ENCODE peak calls at places on chromosome 18, in four cellular contexts. One of them, this sample, is unnamed.

GRCh38 chr18:6629635-6630140 is 99.8 kb upstream of the ARHGAP28 start:
- DNase-seq in IMR-90: peak
- DNase-seq in H9: no peak
- DNase-seq in H1: no peak
- DNase-seq in this sample: no peak

GRCh38 chr18:79458131-79458838 is 62.6 kb downstream of the NFATC1 start:
- DNase-seq in IMR-90: peak
- DNase-seq in H9: no peak
- DNase-seq in H1: no peak
- DNase-seq in this sample: peak

GRCh38 chr18:43563780-43564179 is 286.5 kb upstream of the SYT4 start:
- DNase-seq in IMR-90: peak
- DNase-seq in H9: peak
- DNase-seq in H1: no peak
- DNase-seq in this sample: peak

GRCh38 chr18:70221911-70222278 is 16.4 kb upstream of the RTTN start:
- DNase-seq in IMR-90: no peak
- DNase-seq in H9: no peak
- DNase-seq in H1: no peak
- DNase-seq in this sample: no peak

GRCh38 chr18:49910986-49911385 is 97.7 kb upstream of the ACAA2 start:
- DNase-seq in IMR-90: no peak
- DNase-seq in H9: no peak
- DNase-seq in H1: no peak
- DNase-seq in this sample: peak

GRCh38 chr18:79334496-79335233 is 61.1 kb upstream of the NFATC1 start:
- DNase-seq in IMR-90: no peak
- DNase-seq in H9: no peak
- DNase-seq in H1: no peak
- DNase-seq in this sample: no peak

GRCh38 chr18:54119524-54120019 is 104.9 kb downstream of the MBD2 start:
- DNase-seq in IMR-90: peak
- DNase-seq in H9: peak
- DNase-seq in H1: no peak
- DNase-seq in this sample: peak

GRCh38 chr18:76425299-76426101 is 69.5 kb downstream of the ZNF516 start:
- DNase-seq in IMR-90: peak
- DNase-seq in H9: no peak
- DNase-seq in H1: peak
- DNase-seq in this sample: peak

GRCh38 chr18:666177-666576 is 8.7 kb downstream of the TYMS start:
- DNase-seq in IMR-90: no peak
- DNase-seq in H9: peak
- DNase-seq in H1: no peak
- DNase-seq in this sample: peak

GRCh38 chr18:44841221-44841620 is 160.5 kb downstream of the SETBP1 start:
- DNase-seq in IMR-90: no peak
- DNase-seq in H9: no peak
- DNase-seq in H1: no peak
- DNase-seq in this sample: no peak

GRCh38 chr18:23528580-23529472 is 25.5 kb downstream of the RMC1 start:
- DNase-seq in IMR-90: peak
- DNase-seq in H9: no peak
- DNase-seq in H1: no peak
- DNase-seq in this sample: peak

GRCh38 chr18:13716916-13717315 is 9.4 kb downstream of the FAM210A start:
- DNase-seq in IMR-90: peak
- DNase-seq in H9: no peak
- DNase-seq in H1: no peak
- DNase-seq in this sample: no peak

GRCh38 chr18:3069671-3070433 is 56.9 kb upstream of the LPIN2 start:
- DNase-seq in IMR-90: no peak
- DNase-seq in H9: no peak
- DNase-seq in H1: no peak
- DNase-seq in this sample: no peak

GRCh38 chr18:36298113-36298701 is 694 bp downstream of the FHOD3 start:
- DNase-seq in IMR-90: no peak
- DNase-seq in H9: peak
- DNase-seq in H1: no peak
- DNase-seq in this sample: peak

GRCh38 chr18:72128649-72129048 is 415.5 kb downstream of the CBLN2 start:
- DNase-seq in IMR-90: no peak
- DNase-seq in H9: no peak
- DNase-seq in H1: no peak
- DNase-seq in this sample: no peak

GRCh38 chr18:24935008-24935407 is 417.0 kb downstream of the ZNF521 start:
- DNase-seq in IMR-90: no peak
- DNase-seq in H9: no peak
- DNase-seq in H1: no peak
- DNase-seq in this sample: no peak

GRCh38 chr18:48778344-48779011 is 172.3 kb downstream of the SMAD7 start:
- DNase-seq in IMR-90: no peak
- DNase-seq in H9: no peak
- DNase-seq in H1: no peak
- DNase-seq in this sample: no peak

GRCh38 chr18:66754335-66754734 is 150.4 kb upstream of the CDH19 start:
- DNase-seq in IMR-90: no peak
- DNase-seq in H9: no peak
- DNase-seq in H1: no peak
- DNase-seq in this sample: no peak

GRCh38 chr18:457120-457519 is 43.4 kb downstream of the COLEC12 start:
- DNase-seq in IMR-90: peak
- DNase-seq in H9: no peak
- DNase-seq in H1: no peak
- DNase-seq in this sample: peak

GRCh38 chr18:26267350-26267749 is 41.1 kb downstream of the TAF4B start:
- DNase-seq in IMR-90: no peak
- DNase-seq in H9: no peak
- DNase-seq in H1: no peak
- DNase-seq in this sample: no peak
- H3K56ac ChIP-seq in IMR-90: no peak
- H3K56ac ChIP-seq in H9: no peak
- H3K56ac ChIP-seq in H1: no peak
- H3K56ac ChIP-seq in this sample: no peak

GRCh38 chr18:32909798-32910561 is 137.2 kb upstream of the KLHL14 start:
- DNase-seq in IMR-90: no peak
- DNase-seq in H9: no peak
- DNase-seq in H1: no peak
- DNase-seq in this sample: no peak
- H3K56ac ChIP-seq in IMR-90: no peak
- H3K56ac ChIP-seq in H9: no peak
- H3K56ac ChIP-seq in H1: no peak
- H3K56ac ChIP-seq in this sample: no peak

GRCh38 chr18:26989842-26990241 is 124.3 kb upstream of the AQP4 start:
- DNase-seq in IMR-90: no peak
- DNase-seq in H9: no peak
- DNase-seq in H1: no peak
- DNase-seq in this sample: no peak
- H3K56ac ChIP-seq in IMR-90: no peak
- H3K56ac ChIP-seq in H9: no peak
- H3K56ac ChIP-seq in H1: no peak
- H3K56ac ChIP-seq in this sample: no peak

DNA sequence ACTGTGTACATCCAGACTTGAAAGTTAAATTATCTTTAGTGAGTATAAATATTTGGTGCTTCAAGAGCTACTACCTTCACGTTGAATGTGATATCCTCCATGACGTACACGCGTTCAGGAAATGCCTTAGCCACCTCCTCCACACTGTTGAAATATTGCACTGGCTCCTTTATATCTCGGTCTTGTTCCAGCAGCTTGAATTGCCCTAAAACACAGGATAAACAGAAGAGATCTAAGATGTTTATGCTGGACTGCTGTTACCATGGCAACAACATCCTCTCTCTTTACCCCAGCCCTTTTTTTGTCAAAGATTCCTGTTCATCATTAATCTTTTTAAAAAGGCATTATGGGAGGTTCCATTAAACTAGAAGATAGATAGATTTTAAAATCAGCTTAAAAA is 120.3 kb downstream of the MEP1B start:
- DNase-seq in IMR-90: peak
- DNase-seq in H9: no peak
- DNase-seq in H1: no peak
- DNase-seq in this sample: peak
- H3K56ac ChIP-seq in IMR-90: no peak
- H3K56ac ChIP-seq in H9: no peak
- H3K56ac ChIP-seq in H1: no peak
- H3K56ac ChIP-seq in this sample: no peak

GRCh38 chr18:7723558-7723957 is 156.4 kb downstream of the PTPRM start:
- DNase-seq in IMR-90: no peak
- DNase-seq in H9: peak
- DNase-seq in H1: no peak
- DNase-seq in this sample: peak
- H3K56ac ChIP-seq in IMR-90: no peak
- H3K56ac ChIP-seq in H9: no peak
- H3K56ac ChIP-seq in H1: no peak
- H3K56ac ChIP-seq in this sample: peak

DNA sequence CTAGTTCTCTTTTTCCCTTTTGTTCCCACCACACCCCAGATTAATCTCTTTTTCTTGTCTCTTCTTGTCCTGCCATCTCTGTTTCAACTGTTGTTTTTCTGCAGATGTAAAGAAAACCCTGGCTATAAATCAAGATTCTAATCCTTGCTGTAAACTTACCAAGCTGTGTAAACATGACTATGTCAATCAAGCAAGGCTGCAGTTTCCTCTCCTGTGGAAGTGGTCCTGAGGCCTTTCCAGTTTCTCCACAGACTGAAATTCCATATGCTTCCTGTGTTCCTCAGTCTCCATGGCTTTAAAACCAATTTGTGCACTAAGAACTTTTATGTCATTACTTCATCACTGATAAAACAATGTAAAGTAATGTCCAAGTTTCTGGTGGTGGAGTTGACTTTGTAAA is 288.8 kb upstream of the PIK3C3 start:
- DNase-seq in IMR-90: no peak
- DNase-seq in H9: no peak
- DNase-seq in H1: no peak
- DNase-seq in this sample: no peak
- H3K56ac ChIP-seq in IMR-90: no peak
- H3K56ac ChIP-seq in H9: no peak
- H3K56ac ChIP-seq in H1: no peak
- H3K56ac ChIP-seq in this sample: no peak

DNA sequence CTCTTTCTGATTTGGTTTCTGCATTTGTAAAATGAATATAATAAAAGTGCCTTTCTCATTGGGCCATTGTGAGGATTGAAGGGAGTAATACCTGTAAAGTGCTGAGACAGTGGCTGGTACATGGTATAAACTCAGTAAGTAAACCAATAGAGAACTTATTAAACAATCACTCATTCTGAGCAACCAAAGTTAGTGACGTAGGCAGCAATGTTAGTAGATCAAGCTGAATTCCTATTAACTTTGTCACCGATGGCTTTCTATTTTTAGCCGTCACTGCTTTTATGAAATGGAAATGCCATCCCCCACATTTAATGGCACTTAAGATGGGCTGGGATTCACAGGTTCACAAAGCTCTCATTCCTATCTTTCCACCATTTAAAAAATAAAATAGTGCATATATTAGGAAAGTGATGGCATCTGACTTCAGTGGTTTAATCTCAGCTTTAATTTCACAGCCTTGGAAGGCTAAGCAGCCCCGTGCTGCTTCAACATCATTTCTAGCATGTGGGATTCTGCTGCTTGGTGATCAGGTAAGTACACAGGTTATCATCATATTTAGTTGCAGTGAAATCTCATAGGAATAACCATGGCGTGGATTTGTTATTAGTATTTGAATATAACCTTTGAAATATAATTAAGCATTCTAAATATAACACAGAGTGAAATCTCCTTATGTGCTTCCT is 17.6 kb upstream of the PPP4R1 start:
- DNase-seq in IMR-90: peak
- DNase-seq in H9: no peak
- DNase-seq in H1: no peak
- DNase-seq in this sample: peak
- H3K56ac ChIP-seq in IMR-90: peak
- H3K56ac ChIP-seq in H9: no peak
- H3K56ac ChIP-seq in H1: no peak
- H3K56ac ChIP-seq in this sample: no peak

This sample was measured in mesendoderm.